ENCODE peak calls at places on chromosomes 3 and 15, in eight cellular contexts. M is T-helper 2 cell, F is endodermal cell, I is GM12864, X is amniotic stem cell, G is heart left ventricle, L is NCI-H748 treated with DMSO at 0.1 percent for 48 hours, H is NCI-H1417. Q is an unnamed sample.

GRCh38 chr3:126267169-126267975 is 87.0 kb upstream of the ALDH1L1 start:
- DNase-seq in M (no peak), F (peak), H (peak), I (no peak), X (peak), L (no peak), G (peak), Q (no peak)

GRCh38 chr3:81301230-81301629 is 460.2 kb downstream of the GBE1 start:
- DNase-seq in F (no peak), M (no peak), X (no peak), L (no peak), H (no peak), I (no peak), G (no peak), Q (no peak)

GRCh38 chr3:11832964-11833621 is 13.6 kb downstream of the TAMM41 start:
- DNase-seq in X (no peak), H (no peak), F (no peak), M (no peak), G (no peak), L (no peak), I (no peak), Q (no peak)

GRCh38 chr3:43907508-43907858 is 216.7 kb downstream of the ABHD5 start:
- DNase-seq in I (peak), X (no peak), M (no peak), H (no peak), F (no peak), G (no peak), L (no peak), Q (no peak)

GRCh38 chr3:63966871-63967270 is 54.7 kb upstream of the SCAANT1 start:
- DNase-seq in H (no peak), G (no peak), F (no peak), L (no peak), I (no peak), X (no peak), M (peak), Q (no peak)

GRCh38 chr3:128354788-128355548 is 111.7 kb downstream of the DNAJB8 start:
- DNase-seq in F (no peak), I (no peak), H (no peak), L (no peak), M (no peak), X (no peak), G (no peak), Q (no peak)

GRCh38 chr3:141457624-141458236 is 29.1 kb upstream of the RASA2 start:
- DNase-seq in L (no peak), M (no peak), I (no peak), G (no peak), H (no peak), X (no peak), F (no peak), Q (no peak)

GRCh38 chr3:184710870-184711365 is 946 bp downstream of the MAGEF1 start:
- DNase-seq in I (no peak), M (no peak), H (peak), G (no peak), X (no peak), L (no peak), F (no peak), Q (peak)

GRCh38 chr3:147483578-147483977 is 74.4 kb downstream of the ZIC1 start:
- DNase-seq in G (no peak), I (no peak), H (no peak), L (no peak), X (no peak), M (no peak), F (no peak), Q (no peak)

GRCh38 chr15:90529369-90530249 is at the start of gene CRTC3:
- DNase-seq in I (no peak), X (no peak), L (no peak), H (peak), M (peak), F (peak), G (peak), Q (peak)

GRCh38 chr3:156050918-156051317 is 69.5 kb upstream of the KCNAB1 start:
- DNase-seq in H (no peak), X (no peak), M (no peak), L (no peak), F (no peak), G (no peak), I (no peak), Q (no peak)

GRCh38 chr3:131474115-131474514 is 28.7 kb downstream of the MRPL3 start:
- DNase-seq in L (no peak), X (no peak), I (no peak), M (no peak), F (no peak), G (no peak), H (no peak), Q (no peak)

Q was measured in stimulated activated CD4-positive, alpha-beta T cell treated with anti-CD3 and anti-CD28 coated beads, Interleukin-4, amount 100 ng/mL, for 24 hours.